ENCODE peak calls at places on chromosomes 4 and X, in ten cellular contexts. P is Calu3; H is neural crest cell; D is cardiac fibroblast; Y is upper lobe of left lung; E is H9; S is CD8-positive, alpha-beta T cell; G is astrocyte of the spinal cord; Q is uterus; C is B cell. M is an unnamed sample.
A peak's percentile ranks its signal among the peaks of the same experiment; 100 is the strongest.

GRCh38 chr4:125085-125820 is 952 bp downstream of the ZNF718 start:
- DNase-seq in S (peak; percentile 47), P (peak; percentile 67), Y (peak; percentile 79), C (no peak), D (peak; percentile 44), E (peak; percentile 74), G (peak; percentile 25), H (no peak), Q (no peak), M (peak; percentile 60)

GRCh38 chrX:134622056-134622812 is 36.0 kb downstream of the PLAC1 start:
- DNase-seq in Q (no peak), D (peak; percentile 86), H (no peak), P (no peak), G (peak; percentile 89), Y (no peak), E (peak; percentile 35), C (no peak), S (no peak), M (peak; percentile 33)

GRCh38 chr4:14958436-14958835 is 43.8 kb upstream of the CPEB2 start:
- DNase-seq in Y (no peak), P (no peak), G (no peak), Q (no peak), S (no peak), C (no peak), D (no peak), H (no peak), E (no peak), M (no peak)

GRCh38 chr4:139761461-139761860 is 95.8 kb downstream of the MGST2 start:
- DNase-seq in P (no peak), C (no peak), G (no peak), H (no peak), Y (no peak), S (no peak), Q (no peak), D (peak; percentile 32), E (no peak), M (no peak)

GRCh38 chr4:819401-820229 is 6.3 kb downstream of the CPLX1 start:
- DNase-seq in G (no peak), C (no peak), Q (no peak), Y (no peak), E (no peak), S (no peak), H (no peak), P (no peak), D (no peak), M (no peak)

GRCh38 chrX:40410859-40411258 is 169.9 kb upstream of the ATP6AP2 start:
- DNase-seq in H (no peak), Q (no peak), Y (no peak), C (no peak), D (no peak), P (no peak), S (no peak), E (no peak), G (no peak), M (no peak)

GRCh38 chr4:184203300-184203699 is 14.4 kb downstream of the ENPP6 start:
- DNase-seq in C (no peak), D (no peak), H (no peak), P (no peak), Q (no peak), Y (no peak), S (no peak), E (no peak), G (no peak), M (no peak)

GRCh38 chr4:6134612-6135220 is 65.6 kb downstream of the JAKMIP1 start:
- DNase-seq in H (no peak), S (peak; percentile 55), Y (no peak), D (no peak), E (peak; percentile 51), G (no peak), Q (no peak), P (no peak), C (no peak), M (peak; percentile 63)

GRCh38 chr4:71713611-71714203 is 70.2 kb downstream of the GC start:
- DNase-seq in H (no peak), G (peak; percentile 68), Y (no peak), D (peak; percentile 75), P (no peak), S (no peak), C (no peak), Q (no peak), E (no peak), M (peak; percentile 8)

GRCh38 chr4:127210877-127211276 is 421.9 kb upstream of the INTU start:
- DNase-seq in G (no peak), D (no peak), Y (no peak), C (no peak), Q (no peak), E (no peak), P (no peak), H (no peak), S (no peak), M (no peak)

GRCh38 chr4:180058731-180059215 is 2184.4 kb upstream of the TENM3 start:
- DNase-seq in C (no peak), Q (no peak), P (peak; percentile 32), Y (peak; percentile 89), S (no peak), D (peak; percentile 31), G (peak; percentile 79), E (peak; percentile 78), H (peak; percentile 44), M (peak; percentile 54)

GRCh38 chrX:135295238-135295943 is 13.9 kb upstream of the ETDC start:
- DNase-seq in G (peak; percentile 44), E (peak; percentile 73), P (no peak), Q (no peak), Y (peak; percentile 26), S (peak; percentile 69), D (peak; percentile 25), C (peak; percentile 69), H (peak; percentile 40), M (peak; percentile 62)

GRCh38 chr4:136731025-136731424 is 801.3 kb downstream of the PCDH18 start:
- DNase-seq in S (no peak), Q (no peak), P (no peak), G (peak; percentile 21), E (no peak), C (no peak), D (peak; percentile 30), H (no peak), Y (no peak), M (no peak)

GRCh38 chr4:56892686-56893085 is 15.0 kb upstream of the REST start:
- DNase-seq in C (no peak), E (no peak), G (no peak), H (no peak), S (no peak), D (no peak), Q (no peak), Y (no peak), P (no peak), M (no peak)

GRCh38 chr4:46844325-46844917 is 64.6 kb downstream of the COX7B2 start:
- DNase-seq in S (peak; percentile 31), G (peak; percentile 68), Q (no peak), Y (no peak), H (peak; percentile 69), C (no peak), P (peak; percentile 53), D (peak; percentile 76), E (peak; percentile 29), M (peak; percentile 26)

GRCh38 chr4:85703098-85703497 is 228.1 kb downstream of the ARHGAP24 start:
- DNase-seq in Q (no peak), C (no peak), D (peak; percentile 25), Y (no peak), H (no peak), S (no peak), G (no peak), E (no peak), P (no peak), M (no peak)

GRCh38 chr4:123350191-123350544 is 46.4 kb upstream of the SPRY1 start:
- DNase-seq in Q (no peak), H (no peak), P (peak; percentile 19), G (peak; percentile 11), E (peak; percentile 78), D (peak; percentile 32), S (no peak), C (no peak), Y (no peak), M (no peak)
- TF ChIP-seq CTCF in Q (no peak), H (no peak), P (no peak), G (no peak), E (peak; percentile 70), D (no peak), S (no peak), C (no peak), Y (no peak), M (no peak)

GRCh38 chrX:154657226-154657805 is 3.9 kb upstream of the CTAG2 start:
- DNase-seq in Y (no peak), Q (no peak), G (no peak), P (no peak), S (no peak), E (no peak), C (no peak), D (no peak), H (no peak), M (no peak)

GRCh38 chrX:154655786-154656185 is 2.4 kb upstream of the CTAG2 start:
- DNase-seq in S (no peak), Q (no peak), H (no peak), E (no peak), Y (no peak), G (no peak), P (no peak), D (no peak), C (no peak), M (no peak)

GRCh38 chrX:154658957-154659356 is 5.6 kb upstream of the CTAG2 start:
- DNase-seq in C (no peak), G (no peak), P (no peak), S (no peak), E (no peak), D (no peak), Q (no peak), H (no peak), Y (no peak), M (no peak)

GRCh38 chrX:154660506-154660905 is 7.1 kb upstream of the CTAG2 start:
- DNase-seq in G (no peak), S (no peak), Y (no peak), C (no peak), D (no peak), P (no peak), H (no peak), E (no peak), Q (no peak), M (no peak)

GRCh38 chrX:154658187-154658586 is 4.8 kb upstream of the CTAG2 start:
- DNase-seq in Q (no peak), Y (no peak), P (no peak), D (no peak), H (no peak), C (no peak), E (no peak), S (no peak), G (no peak), M (no peak)
- TF ChIP-seq CTCF in Q (no peak), Y (no peak), P (no peak), D (no peak), H (no peak), C (no peak), E (no peak), S (no peak), G (no peak), M (no peak)

GRCh38 chrX:95351089-95351488 is 1333.6 kb upstream of the DIAPH2 start:
- DNase-seq in G (no peak), Y (no peak), S (no peak), Q (no peak), E (no peak), C (no peak), D (no peak), P (no peak), H (no peak), M (no peak)

GRCh38 chrX:95346854-95347253 is 1337.8 kb upstream of the DIAPH2 start:
- DNase-seq in D (peak; percentile 23), S (no peak), P (no peak), E (no peak), G (peak; percentile 10), H (no peak), Y (no peak), Q (no peak), C (no peak), M (no peak)
- TF ChIP-seq CTCF in D (no peak), S (no peak), P (no peak), E (peak; percentile 68), G (peak; percentile 25), H (peak; percentile 77), Y (no peak), Q (no peak), C (no peak), M (peak; percentile 7)

GRCh38 chr4:173318648-173319211 is 15.4 kb downstream of the HMGB2 start:
- DNase-seq in P (no peak), D (peak; percentile 78), G (peak; percentile 74), Y (no peak), H (no peak), Q (no peak), S (no peak), E (no peak), C (no peak), M (no peak)
- TF ChIP-seq CTCF in P (peak; percentile 11), D (no peak), G (peak; percentile 16), Y (peak; percentile 28), H (peak; percentile 63), Q (no peak), S (peak; percentile 66), E (peak; percentile 59), C (peak; percentile 75), M (peak; percentile 9)